ENCODE peak calls at places on chromosomes 2 and 18, in ten cellular contexts. J, N, M, X, Q, B, I, V, W and U are unnamed samples.

GRCh38 chr2:232142049-232142448 is 180.5 kb downstream of the DIS3L2 start:
- DNase-seq in J (no peak), N (peak), M (no peak), X (no peak), Q (no peak), B (peak), I (no peak), V (no peak), W (no peak), U (no peak)

GRCh38 chr2:17539596-17539992 is 902 bp upstream of the VSNL1 start:
- DNase-seq in J (no peak), N (peak), M (peak), X (peak), Q (no peak), B (no peak), I (peak), V (no peak), W (no peak), U (no peak)

GRCh38 chr2:237181844-237182243 is 96.2 kb downstream of the COPS8 start:
- DNase-seq in J (no peak), N (peak), M (peak), X (no peak), Q (no peak), B (no peak), I (no peak), V (no peak), W (no peak), U (no peak)

GRCh38 chr2:216665240-216665639 is 30.1 kb downstream of the IGFBP5 start:
- DNase-seq in J (no peak), N (no peak), M (no peak), X (no peak), Q (no peak), B (no peak), I (peak), V (peak), W (no peak), U (no peak)

GRCh38 chr2:102848366-102848839 is 86.6 kb downstream of the TMEM182 start:
- DNase-seq in J (no peak), N (no peak), M (peak), X (peak), Q (no peak), B (peak), I (no peak), V (peak), W (peak), U (no peak)

GRCh38 chr2:8231909-8232308 is 449.9 kb upstream of the ID2 start:
- DNase-seq in J (no peak), N (no peak), M (no peak), X (no peak), Q (no peak), B (no peak), I (no peak), V (no peak), W (no peak), U (no peak)

GRCh38 chr18:62918361-62918760 is 203.0 kb downstream of the PHLPP1 start:
- DNase-seq in J (no peak), N (no peak), M (no peak), X (no peak), Q (no peak), B (no peak), I (no peak), V (no peak), W (no peak), U (no peak)

GRCh38 chr2:28681216-28681981 is 70.2 kb upstream of the PPP1CB start:
- DNase-seq in J (peak), N (no peak), M (no peak), X (no peak), Q (no peak), B (peak), I (peak), V (no peak), W (no peak), U (peak)

GRCh38 chr2:215269397-215270117 is 42.3 kb upstream of the ATIC start:
- DNase-seq in J (no peak), N (peak), M (no peak), X (peak), Q (no peak), B (peak), I (no peak), V (peak), W (no peak), U (peak)

GRCh38 chr18:22214731-22215528 is 45.5 kb downstream of the GATA6 start:
- DNase-seq in J (no peak), N (no peak), M (no peak), X (no peak), Q (no peak), B (peak), I (no peak), V (no peak), W (no peak), U (no peak)

GRCh38 chr18:36828630-36829361 is at the start of the genes KIAA1328 and TPGS2:
- DNase-seq in J (peak), N (peak), M (peak), X (peak), Q (no peak), B (peak), I (peak), V (peak), W (peak), U (peak)

DNA sequence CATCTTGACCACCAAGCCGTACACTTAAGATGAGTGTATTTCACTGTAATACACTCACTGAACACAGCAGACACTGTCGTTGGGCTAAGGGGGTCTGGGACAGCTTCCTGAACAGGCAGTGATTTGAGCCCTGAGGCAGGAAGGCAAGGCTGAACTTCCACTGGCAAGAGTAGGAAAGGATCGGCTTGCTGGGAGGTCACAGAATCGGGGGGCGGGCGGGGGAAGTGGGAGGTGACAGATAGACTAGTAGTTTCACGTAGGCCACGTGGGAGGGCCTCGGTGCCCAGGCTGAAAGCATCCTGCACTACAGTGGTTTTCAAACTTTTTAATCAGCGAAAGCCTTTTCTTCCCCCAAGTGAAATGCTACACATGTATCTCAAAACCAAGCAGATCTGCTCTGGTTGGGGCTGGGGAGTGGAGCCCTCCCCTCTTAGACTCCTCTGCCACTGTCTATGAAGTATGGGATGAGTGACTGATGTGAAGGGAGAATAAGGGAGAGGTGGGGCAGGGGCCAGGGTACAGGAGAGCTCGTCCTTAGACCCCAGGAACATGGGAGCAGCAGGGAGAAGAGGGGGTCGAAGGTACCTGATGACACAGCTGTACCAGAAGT is 8.6 kb downstream of the PARD6G start:
- DNase-seq in J (no peak), N (no peak), M (no peak), X (no peak), Q (no peak), B (no peak), I (no peak), V (no peak), W (no peak), U (no peak)
- TF ChIP-seq POLR2AphosphoS5 in J (no peak), N (no peak), M (no peak), X (no peak), Q (no peak), B (no peak), I (no peak), V (no peak), W (no peak), U (no peak)

GRCh38 chr2:21030983-21031968 is 12.6 kb downstream of the APOB start:
- DNase-seq in J (no peak), N (no peak), M (no peak), X (no peak), Q (no peak), B (no peak), I (no peak), V (no peak), W (no peak), U (no peak)
- TF ChIP-seq POLR2A in J (no peak), N (no peak), M (no peak), X (no peak), Q (no peak), B (no peak), I (no peak), V (no peak), W (no peak), U (no peak)

GRCh38 chr2:85327757-85328617 is at the start of gene TGOLN2:
- DNase-seq in J (peak), N (peak), M (peak), X (peak), Q (no peak), B (peak), I (peak), V (peak), W (peak), U (peak)
- TF ChIP-seq POLR2AphosphoS5 in J (peak), N (peak), M (peak), X (peak), Q (peak), B (peak), I (peak), V (peak), W (peak), U (peak)

GRCh38 chr2:196410008-196410407 is 229.5 kb upstream of the CCDC150 start:
- DNase-seq in J (no peak), N (no peak), M (no peak), X (no peak), Q (no peak), B (no peak), I (no peak), V (no peak), W (no peak), U (no peak)

GRCh38 chr2:196415384-196415783 is 224.1 kb upstream of the CCDC150 start:
- DNase-seq in J (no peak), N (no peak), M (no peak), X (no peak), Q (no peak), B (no peak), I (no peak), V (no peak), W (no peak), U (no peak)

GRCh38 chr2:196409376-196409775 is 230.1 kb upstream of the CCDC150 start:
- DNase-seq in J (no peak), N (no peak), M (no peak), X (no peak), Q (no peak), B (no peak), I (no peak), V (no peak), W (no peak), U (no peak)

DNA sequence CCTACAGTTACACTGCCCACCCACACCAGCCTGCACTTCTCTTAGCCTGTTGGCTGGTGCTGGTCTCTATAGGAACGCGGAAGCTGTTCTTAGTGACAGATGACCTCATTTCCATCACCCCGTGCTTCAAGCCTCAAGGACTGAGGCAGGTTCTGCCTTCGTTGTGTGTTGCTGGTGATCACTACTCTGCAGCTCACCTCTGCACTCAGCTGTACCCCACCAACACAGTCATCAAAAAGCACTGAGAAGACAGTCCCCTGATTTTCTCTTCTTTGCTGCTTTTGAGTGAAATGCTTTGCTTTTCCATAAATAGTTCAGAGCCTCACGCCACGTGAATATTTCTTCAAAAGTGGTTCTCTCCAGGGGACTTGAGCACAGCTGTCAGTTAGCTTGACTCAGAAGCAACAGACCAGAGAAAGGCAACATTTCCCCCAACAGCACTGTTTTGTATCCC is 225.7 kb upstream of the CCDC150 start:
- DNase-seq in J (no peak), N (no peak), M (no peak), X (no peak), Q (no peak), B (no peak), I (no peak), V (no peak), W (peak), U (no peak)
- TF ChIP-seq POLR2A in J (peak), N (no peak), M (no peak), X (no peak), Q (no peak), B (no peak), I (no peak), V (no peak), W (no peak), U (peak)